ENCODE peak calls at places on chromosomes 12 and 14, in six cellular contexts. H is endothelial cell of umbilical vein; P is HS-5; G is fibroblast of pulmonary artery; J is stimulated activated CD4-positive, alpha-beta T cell treated with anti-CD3 and anti-CD28 coated beads, Interleukin-1b, Interleukin-23, amount 100 ng/mL, for 24 hours; U is AG08395. X is an unnamed sample.

GRCh38 chr12:116508145-116509121 is 50.7 kb upstream of the MAP1LC3B2 start:
- DNase-seq in J (no peak), P (no peak), G (peak; percentile 56), U (peak; percentile 14), H (no peak), X (no peak)

GRCh38 chr12:131832393-131833231 is 4.4 kb downstream of the MMP17 start:
- DNase-seq in U (peak; percentile 93), H (no peak), P (peak; percentile 42), J (no peak), G (peak; percentile 66), X (no peak)

GRCh38 chr14:63881926-63882325 is 29.1 kb downstream of the SYNE2 start:
- DNase-seq in P (no peak), J (no peak), U (no peak), H (no peak), G (no peak), X (no peak)

GRCh38 chr14:43244142-43244625 is 1262.9 kb downstream of the FSCB start:
- DNase-seq in G (no peak), P (no peak), U (no peak), J (no peak), H (no peak), X (no peak)

GRCh38 chr14:69580009-69580577 is 5.4 kb upstream of the CCDC177 start:
- DNase-seq in P (no peak), J (no peak), U (peak; percentile 53), H (peak; percentile 36), G (peak; percentile 99), X (peak; percentile 13)

GRCh38 chr12:120438495-120439198 is 734 bp downstream of the COX6A1 start:
- DNase-seq in G (no peak), P (no peak), J (no peak), H (peak; percentile 36), U (no peak), X (no peak)

GRCh38 chr14:76329150-76329881 is 46.6 kb upstream of the ESRRB start:
- DNase-seq in H (no peak), G (no peak), P (no peak), J (no peak), U (no peak), X (no peak)

GRCh38 chr14:26709019-26709418 is 111.2 kb upstream of the NOVA1 start:
- DNase-seq in J (no peak), G (peak; percentile 71), H (peak; percentile 84), U (peak; percentile 3), P (peak; percentile 19), X (no peak)

GRCh38 chr14:76977793-76978730 is 50.4 kb downstream of the IRF2BPL start:
- DNase-seq in P (no peak), H (no peak), U (peak; percentile 72), J (peak; percentile 78), G (peak; percentile 88), X (no peak)

GRCh38 chr14:76376001-76376404 is at the start of gene ESRRB:
- DNase-seq in G (peak; percentile 13), P (no peak), J (no peak), H (peak; percentile 9), U (no peak), X (no peak)

GRCh38 chr12:34396006-34396860 is 373.9 kb downstream of the ALG10 start:
- DNase-seq in U (no peak), J (no peak), H (no peak), P (no peak), G (no peak), X (no peak)

GRCh38 chr12:31578632-31579031 is 12.3 kb downstream of the DENND5B start:
- DNase-seq in H (peak; percentile 62), U (peak; percentile 43), P (no peak), G (peak; percentile 32), J (no peak), X (no peak)

GRCh38 chr12:121578230-121579189 is 2.3 kb downstream of the KDM2B start:
- DNase-seq in P (no peak), H (peak; percentile 34), G (peak; percentile 35), J (no peak), U (peak; percentile 69), X (no peak)

GRCh38 chr12:22899184-22899583 is 274.2 kb downstream of the ETNK1 start:
- DNase-seq in H (no peak), P (no peak), G (no peak), U (no peak), J (no peak), X (no peak)

GRCh38 chr12:25052191-25053020 is 103.5 kb upstream of the BCAT1 start:
- DNase-seq in J (peak; percentile 4), G (peak; percentile 24), U (no peak), H (no peak), P (no peak), X (no peak)

GRCh38 chr12:4107436-4107878 is 166.1 kb upstream of the CCND2 start:
- DNase-seq in J (peak; percentile 37), U (peak; percentile 29), H (peak; percentile 50), G (peak; percentile 64), P (no peak), X (peak; percentile 12)

GRCh38 chr14:71703477-71703876 is 228.8 kb upstream of the RGS6 start:
- DNase-seq in U (peak; percentile 76), G (peak; percentile 75), H (no peak), J (no peak), P (no peak), X (no peak)

GRCh38 chr12:131167334-131167733 is 213.6 kb downstream of the ADGRD1 start:
- DNase-seq in H (no peak), P (no peak), G (no peak), U (no peak), J (no peak), X (no peak)

GRCh38 chr12:101076940-101077351 is 133.1 kb downstream of the SLC5A8 start:
- DNase-seq in J (no peak), G (peak; percentile 34), H (no peak), P (no peak), U (peak; percentile 38), X (no peak)

GRCh38 chr12:119749666-119750065 is 81.7 kb downstream of the PRKAB1 start:
- DNase-seq in U (peak; percentile 34), G (peak; percentile 14), J (no peak), P (no peak), H (no peak), X (no peak)

GRCh38 chr14:22227084-22227483 is 361.9 kb downstream of the DAD1 start:
- DNase-seq in U (no peak), P (no peak), H (no peak), G (no peak), J (no peak), X (no peak)

GRCh38 chr14:45868377-45868776 is 615.4 kb upstream of the MIS18BP1 start:
- DNase-seq in G (no peak), H (no peak), U (no peak), J (no peak), P (no peak), X (no peak)

GRCh38 chr14:103690332-103690731 is 24.9 kb downstream of the XRCC3 start:
- DNase-seq in U (no peak), G (no peak), H (no peak), J (no peak), P (no peak), X (no peak)

GRCh38 chr12:90622431-90622830 is 332.5 kb downstream of the CCER1 start:
- DNase-seq in G (peak; percentile 36), P (no peak), J (no peak), U (no peak), H (peak; percentile 16), X (no peak)

GRCh38 chr12:6133642-6134041 is 9.2 kb upstream of the VWF start:
- DNase-seq in U (no peak), J (no peak), H (no peak), G (no peak), P (no peak), X (no peak)

GRCh38 chr12:26422839-26423398 is 227.5 kb downstream of the SSPN start:
- DNase-seq in H (no peak), G (no peak), J (no peak), U (no peak), P (no peak), X (no peak)

GRCh38 chr12:123856681-123857080 is 94.6 kb downstream of the DNAH10 start:
- DNase-seq in J (no peak), G (no peak), H (no peak), P (no peak), U (no peak), X (no peak)

GRCh38 chr12:25962932-25963525 is 4.5 kb downstream of the RASSF8 start:
- DNase-seq in J (no peak), U (peak; percentile 14), H (no peak), P (no peak), G (peak; percentile 45), X (no peak)

GRCh38 chr14:65846469-65846868 is 433.9 kb downstream of the FUT8 start:
- DNase-seq in G (no peak), U (no peak), J (no peak), P (no peak), H (no peak), X (no peak)

GRCh38 chr12:68370006-68370590 is 37.9 kb upstream of the MDM1 start:
- DNase-seq in H (no peak), U (no peak), G (no peak), P (no peak), J (no peak), X (no peak)

GRCh38 chr12:52175411-52176350 is 16.1 kb downstream of the KRT80 start:
- DNase-seq in U (no peak), J (no peak), P (no peak), G (peak; percentile 63), H (peak; percentile 87), X (no peak)

GRCh38 chr12:16972923-16973770 is 367.2 kb upstream of the LMO3 start:
- DNase-seq in J (no peak), U (no peak), H (no peak), G (no peak), P (no peak), X (no peak)

GRCh38 chr12:3263939-3264699 is 186.9 kb downstream of the TSPAN9 start:
- DNase-seq in P (no peak), G (no peak), H (no peak), U (no peak), J (no peak), X (no peak)

GRCh38 chr14:96268426-96269358 is 12.7 kb downstream of the BDKRB1 start:
- DNase-seq in P (peak; percentile 77), J (no peak), U (peak; percentile 96), G (peak; percentile 92), H (no peak), X (no peak)

GRCh38 chr12:7460375-7461259 is 16.7 kb upstream of the CD163L1 start:
- DNase-seq in J (peak; percentile 16), P (peak; percentile 36), H (peak; percentile 73), G (peak; percentile 68), U (peak; percentile 72), X (peak; percentile 42)

GRCh38 chr12:91215940-91216454 is 33.4 kb upstream of the DCN start:
- DNase-seq in U (peak; percentile 43), P (no peak), J (no peak), H (no peak), G (no peak), X (no peak)

GRCh38 chr14:72714094-72714493 is 179.8 kb downstream of the DPF3 start:
- DNase-seq in H (no peak), G (no peak), J (no peak), U (no peak), P (no peak), X (no peak)

X was measured in Panc1.